ENCODE peak calls at places on chromosome 6, in nine cellular contexts. One of them, this sample, is unnamed.

GRCh38 chr6:104579464-104579863 is 280.3 kb downstream of the HACE1 start:
- DNase-seq in heart right ventricle: no peak
- DNase-seq in left ventricle myocardium inferior: no peak
- DNase-seq in stomach: no peak
- DNase-seq in uterus: no peak
- DNase-seq in GM23338: peak
- DNase-seq in ovary: no peak
- DNase-seq in esophagus muscularis mucosa: no peak
- DNase-seq in neural crest cell: no peak
- DNase-seq in this sample: no peak

GRCh38 chr6:112574190-112574589 is 227.1 kb downstream of the RFPL4B start:
- DNase-seq in heart right ventricle: no peak
- DNase-seq in left ventricle myocardium inferior: no peak
- DNase-seq in stomach: no peak
- DNase-seq in uterus: no peak
- DNase-seq in GM23338: peak
- DNase-seq in ovary: no peak
- DNase-seq in esophagus muscularis mucosa: no peak
- DNase-seq in neural crest cell: no peak
- DNase-seq in this sample: no peak

GRCh38 chr6:28134015-28134414 is 7.7 kb upstream of the ZKSCAN8 start:
- DNase-seq in heart right ventricle: no peak
- DNase-seq in left ventricle myocardium inferior: no peak
- DNase-seq in stomach: no peak
- DNase-seq in uterus: no peak
- DNase-seq in GM23338: peak
- DNase-seq in ovary: no peak
- DNase-seq in esophagus muscularis mucosa: no peak
- DNase-seq in neural crest cell: peak
- DNase-seq in this sample: no peak

GRCh38 chr6:106927531-106928398 is 46.8 kb downstream of the CD24 start:
- DNase-seq in heart right ventricle: peak
- DNase-seq in left ventricle myocardium inferior: peak
- DNase-seq in stomach: peak
- DNase-seq in uterus: no peak
- DNase-seq in GM23338: peak
- DNase-seq in ovary: no peak
- DNase-seq in esophagus muscularis mucosa: peak
- DNase-seq in neural crest cell: peak
- DNase-seq in this sample: peak

GRCh38 chr6:29674008-29674407 is 6.9 kb downstream of the ZFP57 start:
- DNase-seq in heart right ventricle: no peak
- DNase-seq in left ventricle myocardium inferior: no peak
- DNase-seq in stomach: no peak
- DNase-seq in uterus: no peak
- DNase-seq in GM23338: no peak
- DNase-seq in ovary: no peak
- DNase-seq in esophagus muscularis mucosa: no peak
- DNase-seq in neural crest cell: no peak
- DNase-seq in this sample: no peak

GRCh38 chr6:75296811-75297779 is 12.5 kb upstream of the TMEM30A start:
- DNase-seq in heart right ventricle: no peak
- DNase-seq in left ventricle myocardium inferior: no peak
- DNase-seq in stomach: no peak
- DNase-seq in uterus: no peak
- DNase-seq in GM23338: peak
- DNase-seq in ovary: no peak
- DNase-seq in esophagus muscularis mucosa: no peak
- DNase-seq in neural crest cell: no peak
- DNase-seq in this sample: no peak

GRCh38 chr6:81896561-81896960 is 144.1 kb upstream of the TENT5A start:
- DNase-seq in heart right ventricle: no peak
- DNase-seq in left ventricle myocardium inferior: no peak
- DNase-seq in stomach: no peak
- DNase-seq in uterus: no peak
- DNase-seq in GM23338: no peak
- DNase-seq in ovary: no peak
- DNase-seq in esophagus muscularis mucosa: no peak
- DNase-seq in neural crest cell: no peak
- DNase-seq in this sample: no peak

GRCh38 chr6:81614292-81614691 is 138.2 kb downstream of the TENT5A start:
- DNase-seq in heart right ventricle: no peak
- DNase-seq in left ventricle myocardium inferior: no peak
- DNase-seq in stomach: peak
- DNase-seq in uterus: no peak
- DNase-seq in GM23338: peak
- DNase-seq in ovary: no peak
- DNase-seq in esophagus muscularis mucosa: no peak
- DNase-seq in neural crest cell: no peak
- DNase-seq in this sample: no peak

GRCh38 chr6:87281426-87281825 is 41.0 kb upstream of the SMIM8 start:
- DNase-seq in heart right ventricle: no peak
- DNase-seq in left ventricle myocardium inferior: no peak
- DNase-seq in stomach: no peak
- DNase-seq in uterus: no peak
- DNase-seq in GM23338: peak
- DNase-seq in ovary: no peak
- DNase-seq in esophagus muscularis mucosa: no peak
- DNase-seq in neural crest cell: no peak
- DNase-seq in this sample: no peak

GRCh38 chr6:89618026-89618425 is 20.5 kb downstream of the LYRM2 start:
- DNase-seq in heart right ventricle: no peak
- DNase-seq in left ventricle myocardium inferior: no peak
- DNase-seq in stomach: no peak
- DNase-seq in uterus: no peak
- DNase-seq in GM23338: no peak
- DNase-seq in ovary: no peak
- DNase-seq in esophagus muscularis mucosa: no peak
- DNase-seq in neural crest cell: no peak
- DNase-seq in this sample: no peak

GRCh38 chr6:28207244-28208179 is 17.6 kb upstream of the ZSCAN9 start:
- DNase-seq in heart right ventricle: peak
- DNase-seq in left ventricle myocardium inferior: no peak
- DNase-seq in stomach: no peak
- DNase-seq in uterus: no peak
- DNase-seq in GM23338: peak
- DNase-seq in ovary: no peak
- DNase-seq in esophagus muscularis mucosa: no peak
- DNase-seq in neural crest cell: peak
- DNase-seq in this sample: no peak

GRCh38 chr6:41093729-41094128 is 21.0 kb downstream of the NFYA start:
- DNase-seq in heart right ventricle: no peak
- DNase-seq in left ventricle myocardium inferior: no peak
- DNase-seq in stomach: no peak
- DNase-seq in uterus: no peak
- DNase-seq in GM23338: no peak
- DNase-seq in ovary: no peak
- DNase-seq in esophagus muscularis mucosa: no peak
- DNase-seq in neural crest cell: no peak
- DNase-seq in this sample: no peak

GRCh38 chr6:53483423-53484353 is 61.2 kb downstream of the GCLC start:
- DNase-seq in heart right ventricle: peak
- DNase-seq in left ventricle myocardium inferior: peak
- DNase-seq in stomach: no peak
- DNase-seq in uterus: peak
- DNase-seq in GM23338: peak
- DNase-seq in ovary: no peak
- DNase-seq in esophagus muscularis mucosa: no peak
- DNase-seq in neural crest cell: no peak
- DNase-seq in this sample: no peak

GRCh38 chr6:26550250-26550993 is 12.3 kb downstream of the HMGN4 start:
- DNase-seq in heart right ventricle: peak
- DNase-seq in left ventricle myocardium inferior: peak
- DNase-seq in stomach: peak
- DNase-seq in uterus: no peak
- DNase-seq in GM23338: peak
- DNase-seq in ovary: peak
- DNase-seq in esophagus muscularis mucosa: no peak
- DNase-seq in neural crest cell: peak
- DNase-seq in this sample: peak

GRCh38 chr6:98116513-98116912 is 717.9 kb upstream of the POU3F2 start:
- DNase-seq in heart right ventricle: no peak
- DNase-seq in left ventricle myocardium inferior: no peak
- DNase-seq in stomach: no peak
- DNase-seq in uterus: no peak
- DNase-seq in GM23338: no peak
- DNase-seq in ovary: no peak
- DNase-seq in esophagus muscularis mucosa: no peak
- DNase-seq in neural crest cell: no peak
- DNase-seq in this sample: no peak

GRCh38 chr6:125792680-125793079 is 1.9 kb downstream of the NCOA7 start:
- DNase-seq in heart right ventricle: no peak
- DNase-seq in left ventricle myocardium inferior: no peak
- DNase-seq in stomach: no peak
- DNase-seq in uterus: no peak
- DNase-seq in GM23338: no peak
- DNase-seq in ovary: no peak
- DNase-seq in esophagus muscularis mucosa: no peak
- DNase-seq in neural crest cell: no peak
- DNase-seq in this sample: no peak

GRCh38 chr6:1744543-1744942 is 134.8 kb downstream of the FOXC1 start:
- DNase-seq in heart right ventricle: no peak
- DNase-seq in left ventricle myocardium inferior: no peak
- DNase-seq in stomach: no peak
- DNase-seq in uterus: no peak
- DNase-seq in GM23338: no peak
- DNase-seq in ovary: no peak
- DNase-seq in esophagus muscularis mucosa: no peak
- DNase-seq in neural crest cell: no peak
- DNase-seq in this sample: no peak

GRCh38 chr6:163281661-163282060 is 132.9 kb upstream of the QKI start:
- DNase-seq in heart right ventricle: no peak
- DNase-seq in left ventricle myocardium inferior: no peak
- DNase-seq in stomach: no peak
- DNase-seq in uterus: no peak
- DNase-seq in GM23338: no peak
- DNase-seq in ovary: no peak
- DNase-seq in esophagus muscularis mucosa: no peak
- DNase-seq in neural crest cell: no peak
- DNase-seq in this sample: no peak

GRCh38 chr6:5930143-5930770 is 76.5 kb downstream of the NRN1 start:
- DNase-seq in heart right ventricle: no peak
- DNase-seq in left ventricle myocardium inferior: no peak
- DNase-seq in stomach: no peak
- DNase-seq in uterus: no peak
- DNase-seq in GM23338: no peak
- DNase-seq in ovary: no peak
- DNase-seq in esophagus muscularis mucosa: no peak
- DNase-seq in neural crest cell: no peak
- DNase-seq in this sample: no peak

DNA sequence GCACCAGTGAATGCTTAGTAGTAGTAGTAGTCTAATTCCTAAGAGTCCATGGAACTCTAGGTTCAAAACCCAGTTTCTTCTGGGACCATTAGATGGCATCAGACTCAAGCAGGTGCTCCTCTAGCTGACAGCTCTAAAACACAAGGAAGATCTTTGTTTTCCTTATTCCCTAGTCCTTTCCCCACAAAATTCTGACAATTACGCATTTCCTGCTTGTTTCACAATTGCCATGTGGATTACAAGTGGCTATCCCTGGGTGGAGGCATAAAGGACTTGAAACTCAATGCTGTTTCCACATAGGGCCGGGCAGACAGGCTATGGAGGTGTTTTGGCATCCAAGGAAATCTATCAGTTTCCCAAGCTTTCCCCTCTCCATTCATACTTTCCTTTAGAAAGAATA is 9.2 kb upstream of the HLA-DOB start:
- DNase-seq in heart right ventricle: no peak
- DNase-seq in left ventricle myocardium inferior: no peak
- DNase-seq in stomach: no peak
- DNase-seq in uterus: no peak
- DNase-seq in GM23338: peak
- DNase-seq in ovary: no peak
- DNase-seq in esophagus muscularis mucosa: no peak
- DNase-seq in neural crest cell: no peak
- DNase-seq in this sample: no peak
- TF ChIP-seq CTCF in heart right ventricle: peak
- TF ChIP-seq CTCF in left ventricle myocardium inferior: peak
- TF ChIP-seq CTCF in stomach: peak
- TF ChIP-seq CTCF in uterus: peak
- TF ChIP-seq CTCF in GM23338: peak
- TF ChIP-seq CTCF in ovary: no peak
- TF ChIP-seq CTCF in esophagus muscularis mucosa: peak
- TF ChIP-seq CTCF in neural crest cell: peak
- TF ChIP-seq CTCF in this sample: peak

GRCh38 chr6:159633196-159633595 is 59.8 kb downstream of the SOD2 start:
- DNase-seq in heart right ventricle: no peak
- DNase-seq in left ventricle myocardium inferior: no peak
- DNase-seq in stomach: no peak
- DNase-seq in uterus: no peak
- DNase-seq in GM23338: peak
- DNase-seq in ovary: no peak
- DNase-seq in esophagus muscularis mucosa: no peak
- DNase-seq in neural crest cell: no peak
- DNase-seq in this sample: no peak
- TF ChIP-seq CTCF in heart right ventricle: peak
- TF ChIP-seq CTCF in left ventricle myocardium inferior: peak
- TF ChIP-seq CTCF in stomach: no peak
- TF ChIP-seq CTCF in uterus: no peak
- TF ChIP-seq CTCF in GM23338: peak
- TF ChIP-seq CTCF in ovary: no peak
- TF ChIP-seq CTCF in esophagus muscularis mucosa: peak
- TF ChIP-seq CTCF in neural crest cell: peak
- TF ChIP-seq CTCF in this sample: peak

DNA sequence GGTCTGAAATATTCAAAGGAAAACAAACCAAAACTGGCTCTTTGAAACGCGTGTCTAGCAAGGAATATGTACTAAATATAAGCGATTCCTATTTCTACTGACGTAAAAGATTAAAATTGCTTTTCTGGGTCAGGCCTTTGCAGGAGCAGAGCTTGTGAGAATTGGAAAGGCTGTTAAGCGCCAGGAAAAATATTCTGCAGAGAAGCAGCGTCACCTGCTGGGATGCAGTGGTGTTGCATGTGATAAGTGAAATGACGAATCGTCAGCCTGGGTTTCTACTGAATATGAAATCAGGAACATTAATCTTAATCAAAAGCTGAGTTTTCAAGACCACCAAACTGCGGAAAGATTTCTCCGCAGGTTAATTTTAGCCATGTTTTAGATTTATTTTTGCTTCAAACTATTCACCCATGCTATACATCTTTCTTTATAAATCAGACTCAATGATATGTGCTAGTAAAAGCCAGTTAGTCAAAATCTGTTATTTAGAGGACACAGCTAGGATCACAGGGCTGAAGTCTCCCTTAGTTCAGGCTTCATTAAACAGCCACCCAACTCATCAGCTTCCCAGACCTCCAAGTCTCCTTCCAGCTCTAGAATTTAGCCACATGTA is 67.4 kb downstream of the ALDH8A1 start:
- DNase-seq in heart right ventricle: peak
- DNase-seq in left ventricle myocardium inferior: peak
- DNase-seq in stomach: peak
- DNase-seq in uterus: peak
- DNase-seq in GM23338: peak
- DNase-seq in ovary: peak
- DNase-seq in esophagus muscularis mucosa: no peak
- DNase-seq in neural crest cell: peak
- DNase-seq in this sample: peak
- TF ChIP-seq CTCF in heart right ventricle: peak
- TF ChIP-seq CTCF in left ventricle myocardium inferior: peak
- TF ChIP-seq CTCF in stomach: peak
- TF ChIP-seq CTCF in uterus: peak
- TF ChIP-seq CTCF in GM23338: peak
- TF ChIP-seq CTCF in ovary: peak
- TF ChIP-seq CTCF in esophagus muscularis mucosa: peak
- TF ChIP-seq CTCF in neural crest cell: peak
- TF ChIP-seq CTCF in this sample: peak

GRCh38 chr6:165987483-165988305 is 180.0 kb downstream of the TBXT start:
- DNase-seq in heart right ventricle: peak
- DNase-seq in left ventricle myocardium inferior: peak
- DNase-seq in stomach: peak
- DNase-seq in uterus: peak
- DNase-seq in GM23338: peak
- DNase-seq in ovary: peak
- DNase-seq in esophagus muscularis mucosa: no peak
- DNase-seq in neural crest cell: peak
- DNase-seq in this sample: peak
- TF ChIP-seq CTCF in heart right ventricle: no peak
- TF ChIP-seq CTCF in left ventricle myocardium inferior: no peak
- TF ChIP-seq CTCF in stomach: no peak
- TF ChIP-seq CTCF in uterus: no peak
- TF ChIP-seq CTCF in GM23338: no peak
- TF ChIP-seq CTCF in ovary: no peak
- TF ChIP-seq CTCF in esophagus muscularis mucosa: no peak
- TF ChIP-seq CTCF in neural crest cell: no peak
- TF ChIP-seq CTCF in this sample: no peak